ENCODE peak calls at places on chromosome X, in nine cellular contexts. Y is upper lobe of right lung, J is ovary, P is cardiac muscle cell, E is tibial nerve, T is tibial artery, H is vagina, M is GM23338, O is A549. G is an unnamed sample.

GRCh38 chrX:103877571-103877970 is 45.5 kb upstream of the RAB9B start:
- DNase-seq in Y (no peak), J (no peak), P (no peak), E (no peak), T (no peak), H (no peak), M (no peak), O (no peak), G (no peak)

GRCh38 chrX:71198066-71198465 is 25.0 kb upstream of the GJB1 start:
- DNase-seq in Y (no peak), J (no peak), P (peak; percentile 20), E (no peak), T (no peak), H (no peak), M (no peak), O (no peak), G (no peak)

GRCh38 chrX:134396174-134396573 is 63.8 kb upstream of the HPRT1 start:
- DNase-seq in Y (no peak), J (no peak), P (peak; percentile 10), E (no peak), T (no peak), H (no peak), M (peak; percentile 12), O (peak; percentile 14), G (no peak)

GRCh38 chrX:115392031-115392430 is 102.5 kb downstream of the LUZP4 start:
- DNase-seq in Y (no peak), J (no peak), P (no peak), E (no peak), T (no peak), H (no peak), M (no peak), O (no peak), G (no peak)

GRCh38 chrX:13868481-13869040 is 51.7 kb upstream of the GPM6B start:
- DNase-seq in Y (no peak), J (no peak), P (peak; percentile 86), E (no peak), T (no peak), H (no peak), M (no peak), O (no peak), G (no peak)

GRCh38 chrX:68719904-68720614 is 72.6 kb downstream of the STARD8 start:
- DNase-seq in Y (no peak), J (no peak), P (no peak), E (no peak), T (no peak), H (no peak), M (peak; percentile 32), O (no peak), G (no peak)

GRCh38 chrX:53395605-53396298 is 26.7 kb downstream of the SMC1A start:
- DNase-seq in Y (no peak), J (no peak), P (no peak), E (no peak), T (no peak), H (no peak), M (no peak), O (no peak), G (no peak)

GRCh38 chrX:107628662-107629532 is 587 bp downstream of the PRPS1 start:
- DNase-seq in Y (peak; percentile 59), J (peak; percentile 24), P (peak; percentile 30), E (peak; percentile 6), T (peak; percentile 29), H (no peak), M (peak; percentile 44), O (peak; percentile 64), G (peak; percentile 22)

GRCh38 chrX:5746231-5746630 is 482.4 kb downstream of the NLGN4X start:
- DNase-seq in Y (no peak), J (no peak), P (no peak), E (no peak), T (no peak), H (no peak), M (no peak), O (no peak), G (no peak)

GRCh38 chrX:134520860-134521390 is 61.0 kb downstream of the HPRT1 start:
- DNase-seq in Y (no peak), J (no peak), P (peak; percentile 80), E (peak; percentile 11), T (no peak), H (peak; percentile 6), M (peak; percentile 80), O (peak; percentile 50), G (no peak)

GRCh38 chrX:41238543-41238942 is 95.4 kb upstream of the DDX3X start:
- DNase-seq in Y (no peak), J (no peak), P (peak; percentile 61), E (no peak), T (no peak), H (no peak), M (no peak), O (no peak), G (no peak)

GRCh38 chrX:106875151-106875550 is 28.0 kb downstream of the RIPPLY1 start:
- DNase-seq in Y (no peak), J (no peak), P (no peak), E (no peak), T (no peak), H (no peak), M (no peak), O (no peak), G (no peak)

GRCh38 chrX:14899607-14900006 is 26.4 kb downstream of the MOSPD2 start:
- DNase-seq in Y (no peak), J (no peak), P (peak; percentile 49), E (no peak), T (no peak), H (no peak), M (no peak), O (peak; percentile 1), G (no peak)

GRCh38 chrX:153924149-153924861 is 1.8 kb downstream of the ARHGAP4 start:
- DNase-seq in Y (no peak), J (no peak), P (peak; percentile 64), E (no peak), T (peak; percentile 39), H (no peak), M (peak; percentile 41), O (peak; percentile 34), G (no peak)

GRCh38 chrX:65581661-65582339 is 47.2 kb upstream of the LAS1L start:
- DNase-seq in Y (no peak), J (peak; percentile 38), P (peak; percentile 74), E (peak; percentile 63), T (peak; percentile 51), H (peak; percentile 78), M (peak; percentile 82), O (peak; percentile 59), G (peak; percentile 22)

GRCh38 chrX:71618303-71618721 is at the start of gene CXCR3:
- DNase-seq in Y (peak; percentile 72), J (no peak), P (peak; percentile 39), E (no peak), T (no peak), H (no peak), M (no peak), O (no peak), G (no peak)

DNA sequence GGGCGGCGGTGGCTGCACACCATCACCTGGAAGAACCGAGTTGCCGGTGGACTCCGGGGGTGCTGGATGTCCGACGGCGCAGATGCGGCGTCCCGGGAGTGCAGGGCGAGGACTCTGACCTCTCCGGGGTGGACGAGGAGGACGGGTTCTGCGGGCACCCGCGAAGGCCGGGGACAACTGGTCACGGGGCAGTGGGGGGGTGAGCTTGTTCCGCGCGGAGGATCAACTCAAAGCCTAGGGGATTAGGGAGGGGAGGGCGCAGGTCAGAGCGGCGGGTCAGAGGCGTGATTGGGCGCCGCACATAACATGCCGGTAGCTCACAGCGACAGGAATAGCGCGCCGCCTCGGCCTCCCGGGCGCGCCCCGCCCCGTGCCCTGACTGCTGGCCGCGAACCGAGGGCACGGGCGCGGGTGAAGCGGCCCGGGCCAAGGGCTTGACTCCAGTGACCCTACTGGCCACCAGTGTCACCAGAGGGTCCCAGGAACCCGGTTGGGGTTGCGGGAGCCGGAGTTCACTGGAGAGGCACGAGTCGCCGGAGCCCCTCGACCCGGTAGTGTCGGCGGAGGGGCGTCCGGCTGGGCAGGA is at the start of gene KLHL34:
- DNase-seq in Y (no peak), J (no peak), P (no peak), E (no peak), T (no peak), H (no peak), M (peak; percentile 42), O (no peak), G (peak; percentile 74)
- H3K27ac ChIP-seq in Y (no peak within 1 kb of the TSS), J (no peak within 1 kb of the TSS), P (no peak within 1 kb of the TSS), E (no peak within 1 kb of the TSS), T (no peak within 1 kb of the TSS), H (no peak within 1 kb of the TSS), M (no peak within 1 kb of the TSS), O (no peak within 1 kb of the TSS), G (peak within 1 kb of the TSS; percentile 93)

DNA sequence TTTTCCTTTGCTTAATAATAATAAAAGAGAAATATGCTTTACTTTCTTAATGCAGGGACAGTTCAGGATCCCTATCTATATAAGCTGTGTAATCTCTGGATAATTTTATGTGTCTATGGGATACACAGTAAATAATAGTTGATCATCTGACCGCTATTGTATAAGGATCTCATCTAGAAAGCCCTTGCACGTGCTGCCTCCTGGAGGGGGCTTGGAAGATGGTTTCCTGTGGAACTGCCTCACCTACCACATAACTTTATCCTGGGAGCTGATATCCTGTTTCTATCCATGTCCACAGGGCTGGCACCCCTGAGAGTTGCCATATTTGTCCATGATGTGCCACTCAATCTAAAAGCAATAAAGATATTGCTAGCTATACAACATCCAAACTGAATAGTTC is 139.3 kb upstream of the FRMPD4 start:
- DNase-seq in Y (no peak), J (no peak), P (peak; percentile 11), E (no peak), T (no peak), H (no peak), M (peak; percentile 3), O (no peak), G (no peak)
- TF ChIP-seq CTCF in Y (peak; percentile 6), J (no peak), P (no peak), E (no peak), T (no peak), H (no peak), M (no peak), O (no peak), G (no peak)

DNA sequence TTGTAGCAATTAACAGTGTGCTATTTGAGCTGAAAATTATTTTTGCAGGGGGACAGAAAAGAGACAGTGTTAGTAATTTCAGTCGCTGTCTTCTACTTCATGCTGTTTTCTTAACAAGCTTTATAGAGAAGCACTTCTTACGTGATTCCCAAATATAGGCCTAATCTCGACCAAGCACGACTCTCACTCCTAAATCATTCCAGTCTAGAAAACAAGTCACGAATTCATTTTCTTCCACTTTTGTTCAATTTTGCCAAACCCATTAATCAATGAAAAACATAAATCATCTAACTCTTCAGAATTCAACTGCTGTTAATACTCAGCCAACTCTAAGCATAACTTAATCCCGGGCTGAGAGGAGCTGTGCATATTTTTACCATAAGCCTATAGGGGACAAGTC is 21.0 kb upstream of the FHL1 start:
- DNase-seq in Y (no peak), J (no peak), P (no peak), E (no peak), T (no peak), H (no peak), M (no peak), O (no peak), G (no peak)
- H3K27ac ChIP-seq in Y (no peak overlapping the region), J (no peak overlapping the region), P (no peak overlapping the region), E (no peak overlapping the region), T (peak overlapping the region; percentile 76), H (peak overlapping the region; percentile 22), M (no peak overlapping the region), O (no peak overlapping the region), G (peak overlapping the region; percentile 78)

DNA sequence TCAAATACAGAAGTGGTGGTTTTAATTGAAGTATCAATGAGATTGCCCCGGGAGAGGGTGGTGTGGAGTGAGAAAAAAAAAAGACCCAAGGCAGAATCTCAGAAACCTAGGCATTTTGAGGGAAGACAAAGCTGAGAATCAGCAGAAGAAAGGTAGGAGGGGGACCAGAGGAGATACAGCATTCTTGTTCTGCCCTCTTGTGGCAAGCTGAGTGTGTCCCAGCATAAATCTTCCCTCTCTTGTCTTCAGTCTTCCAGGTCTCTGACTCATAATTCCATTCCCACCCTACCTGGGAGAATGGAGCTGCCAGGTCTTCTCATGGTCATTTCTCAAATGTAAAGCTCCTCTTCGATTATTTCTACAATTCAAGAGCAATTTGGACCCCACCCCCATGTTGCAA is 32.7 kb upstream of the MAGED1 start:
- DNase-seq in Y (no peak), J (peak; percentile 8), P (peak; percentile 63), E (peak; percentile 7), T (no peak), H (no peak), M (peak; percentile 65), O (no peak), G (no peak)
- TF ChIP-seq CTCF in Y (peak; percentile 44), J (no peak), P (peak; percentile 56), E (peak; percentile 34), T (peak; percentile 25), H (peak; percentile 24), M (peak; percentile 53), O (no peak), G (no peak)